ENCODE peak calls at places on chromosomes 13 and 19, in ten cellular contexts. A, X, V, S, C, J, B, U, Y and K are unnamed samples.

GRCh38 chr19:31114585-31114984 is 234.7 kb downstream of the TSHZ3 start:
- DNase-seq in J (no peak), X (no peak), B (no peak), C (no peak), U (no peak), Y (no peak), A (no peak), V (no peak), S (no peak), K (no peak)

GRCh38 chr13:38624822-38625221 is 62.1 kb upstream of the FREM2 start:
- DNase-seq in J (no peak), B (no peak), X (peak; percentile 18), S (no peak), V (no peak), A (no peak), U (no peak), C (no peak), Y (peak; percentile 74), K (no peak)

GRCh38 chr19:33810821-33811220 is 14.2 kb downstream of the KCTD15 start:
- DNase-seq in U (no peak), X (no peak), S (no peak), Y (no peak), B (no peak), J (no peak), C (no peak), V (no peak), A (no peak), K (no peak)

GRCh38 chr19:9914315-9915207 is 21.8 kb downstream of the OLFM2 start:
- DNase-seq in C (peak; percentile 69), Y (peak; percentile 41), B (peak; percentile 80), J (peak; percentile 83), S (peak; percentile 60), A (no peak), V (peak; percentile 83), U (no peak), X (peak; percentile 25), K (peak; percentile 90)

GRCh38 chr13:110289661-110290060 is 17.3 kb downstream of the COL4A1 start:
- DNase-seq in Y (no peak), A (no peak), C (no peak), V (peak; percentile 46), S (no peak), J (no peak), B (no peak), X (no peak), U (no peak), K (no peak)

GRCh38 chr13:25886438-25887214 is 165.2 kb downstream of the SHISA2 start:
- DNase-seq in X (no peak), Y (no peak), C (no peak), V (no peak), J (peak; percentile 33), U (no peak), B (no peak), A (no peak), S (no peak), K (no peak)

GRCh38 chr19:41915248-41916032 is 12.8 kb downstream of the ERFL start:
- DNase-seq in U (no peak), Y (no peak), B (no peak), S (no peak), J (no peak), A (no peak), X (no peak), C (no peak), V (no peak), K (no peak)

GRCh38 chr19:35755550-35756371 is 1.1 kb downstream of the HSPB6 start:
- DNase-seq in J (no peak), S (no peak), X (no peak), Y (no peak), V (peak; percentile 94), A (no peak), C (peak; percentile 45), U (no peak), B (peak; percentile 54), K (no peak)

GRCh38 chr19:50252111-50252886 is 48.9 kb downstream of the MYH14 start:
- DNase-seq in Y (no peak), S (no peak), A (no peak), C (no peak), B (peak; percentile 59), V (no peak), U (no peak), X (no peak), J (peak; percentile 43), K (no peak)

GRCh38 chr19:34220472-34221063 is 33.8 kb upstream of the GARRE1 start:
- DNase-seq in Y (peak; percentile 31), A (no peak), X (peak; percentile 60), C (peak; percentile 40), S (no peak), U (no peak), B (peak; percentile 61), V (peak; percentile 82), J (peak; percentile 54), K (peak; percentile 60)

GRCh38 chr13:74674701-74675100 is 540.5 kb upstream of the KLF12 start:
- DNase-seq in S (no peak), X (no peak), J (no peak), V (no peak), B (no peak), C (no peak), A (no peak), Y (no peak), U (no peak), K (no peak)

GRCh38 chr13:29384466-29384865 is 211.0 kb downstream of the SLC7A1 start:
- DNase-seq in U (no peak), C (no peak), A (no peak), S (no peak), V (no peak), X (no peak), B (no peak), J (no peak), Y (no peak), K (no peak)